ENCODE peak calls at places on chromosomes 4 and X, in ten cellular contexts. V is HT1080; X is activated naive CD4-positive, alpha-beta T cell treated with Interleukin-2 at 50 U/mL for 16 hours; T is T-cell; Q is non-pigmented ciliary epithelial cell; E is activated CD4-positive, alpha-beta T cell treated with anti-CD3 and anti-CD28 coated beads for 1 hour; L is mucosa of descending colon; H is amniotic stem cell; M is activated CD8-positive, alpha-beta memory T cell treated with anti-CD3 and anti-CD28 coated beads, Interleukin-2, amount 50 U/mL, for 48 hours; P is AML-193. A is an unnamed sample.

GRCh38 chr4:62474802-62475201 is 1274.7 kb downstream of the ADGRL3 start:
- DNase-seq in T (no peak), V (peak; percentile 68), Q (no peak), E (no peak), M (no peak), P (no peak), H (no peak), L (no peak), X (no peak), A (no peak)

GRCh38 chr4:104524591-104524990 is 29.9 kb upstream of the CXXC4 start:
- DNase-seq in M (no peak), P (no peak), V (peak; percentile 87), L (no peak), Q (peak; percentile 20), H (no peak), E (no peak), T (no peak), X (no peak), A (peak; percentile 65)

GRCh38 chrX:10007604-10008003 is 40.4 kb downstream of the CLDN34 start:
- DNase-seq in X (no peak), Q (no peak), L (no peak), E (no peak), V (no peak), T (no peak), M (no peak), P (no peak), H (no peak), A (no peak)

GRCh38 chr4:2408401-2408958 is 10.0 kb downstream of the ZFYVE28 start:
- DNase-seq in Q (no peak), H (no peak), T (no peak), L (peak; percentile 82), X (no peak), P (no peak), M (peak; percentile 60), V (no peak), E (no peak), A (no peak)

GRCh38 chr4:85370400-85371032 is 104.4 kb upstream of the ARHGAP24 start:
- DNase-seq in X (no peak), L (no peak), Q (no peak), H (no peak), E (no peak), P (peak; percentile 39), T (no peak), M (no peak), V (peak; percentile 34), A (peak; percentile 63)

GRCh38 chrX:8873956-8874355 is 72.8 kb upstream of the FAM9A start:
- DNase-seq in T (no peak), Q (no peak), V (no peak), L (no peak), E (no peak), M (no peak), P (no peak), X (no peak), H (no peak), A (no peak)

GRCh38 chr4:159374749-159375535 is 272.1 kb downstream of the RAPGEF2 start:
- DNase-seq in P (no peak), X (no peak), L (no peak), T (no peak), E (no peak), H (no peak), V (no peak), Q (no peak), M (no peak), A (no peak)

GRCh38 chr4:188976644-188977115 is 837.4 kb downstream of the TRIML1 start:
- DNase-seq in Q (no peak), V (peak; percentile 69), M (no peak), H (peak; percentile 5), L (no peak), P (no peak), E (no peak), T (no peak), X (no peak), A (peak; percentile 50)

GRCh38 chrX:149275836-149276235 is 229.3 kb downstream of the IDS start:
- DNase-seq in M (no peak), E (no peak), L (no peak), P (no peak), T (no peak), Q (no peak), V (no peak), X (no peak), H (no peak), A (peak; percentile 35)

A was measured in fibroblast of mammary gland.